ENCODE peak calls at places on chromosomes 13 and 19, in seven cellular contexts. Q is neural progenitor cell; K is endothelial cell of umbilical vein; J is BJ; G is choroid plexus epithelial cell; T is effector memory CD4-positive, alpha-beta T cell; Z is cardiac fibroblast. L is an unnamed sample.

GRCh38 chr13:78382481-78382880 is 220.9 kb downstream of the POU4F1 start:
- DNase-seq in Q (no peak), K (no peak), J (no peak), G (no peak), T (no peak), Z (no peak), L (no peak)

GRCh38 chr13:111654531-111654930 is 334.1 kb downstream of the TEX29 start:
- DNase-seq in Q (no peak), K (no peak), J (no peak), G (no peak), T (no peak), Z (no peak), L (no peak)

GRCh38 chr19:18865973-18866799 is 29.8 kb downstream of the CERS1 start:
- DNase-seq in Q (peak; percentile 85), K (peak; percentile 60), J (no peak), G (peak; percentile 55), T (peak; percentile 31), Z (peak; percentile 66), L (peak; percentile 57)

GRCh38 chr19:15296841-15297415 is 35.4 kb downstream of the BRD4 start:
- DNase-seq in Q (no peak), K (no peak), J (no peak), G (no peak), T (no peak), Z (no peak), L (no peak)

GRCh38 chr13:40031031-40031430 is 375.6 kb downstream of the COG6 start:
- DNase-seq in Q (no peak), K (peak; percentile 84), J (peak; percentile 47), G (peak; percentile 91), T (no peak), Z (peak; percentile 78), L (no peak)

GRCh38 chr13:95150555-95150954 is 150.7 kb downstream of the ABCC4 start:
- DNase-seq in Q (no peak), K (no peak), J (no peak), G (no peak), T (no peak), Z (no peak), L (no peak)

GRCh38 chr19:14116918-14117578 is 514 bp downstream of the PRKACA start:
- DNase-seq in Q (no peak), K (no peak), J (no peak), G (no peak), T (peak; percentile 8), Z (no peak), L (no peak)

GRCh38 chr19:12774588-12775555 is at the start of gene HOOK2:
- DNase-seq in Q (peak; percentile 37), K (no peak), J (no peak), G (no peak), T (peak; percentile 31), Z (no peak), L (peak; percentile 49)

GRCh38 chr13:60407095-60407494 is 10.1 kb downstream of the TDRD3 start:
- DNase-seq in Q (no peak), K (no peak), J (no peak), G (no peak), T (no peak), Z (no peak), L (no peak)

GRCh38 chr13:40316301-40316700 is 350.1 kb downstream of the FOXO1 start:
- DNase-seq in Q (no peak), K (no peak), J (no peak), G (no peak), T (no peak), Z (no peak), L (no peak)

GRCh38 chr19:16298334-16298733 is 26.3 kb upstream of the KLF2 start:
- DNase-seq in Q (no peak), K (no peak), J (no peak), G (no peak), T (no peak), Z (no peak), L (no peak)

GRCh38 chr19:13937479-13938360 is 497 bp downstream of the PODNL1 start:
- DNase-seq in Q (peak; percentile 48), K (no peak), J (no peak), G (no peak), T (no peak), Z (no peak), L (no peak)

GRCh38 chr13:28754698-28755545 is 36.2 kb upstream of the SLC46A3 start:
- DNase-seq in Q (no peak), K (peak; percentile 59), J (no peak), G (peak; percentile 84), T (no peak), Z (peak; percentile 67), L (no peak)

GRCh38 chr13:48626077-48626449 is 27.7 kb upstream of the CYSLTR2 start:
- DNase-seq in Q (no peak), K (peak; percentile 94), J (no peak), G (peak; percentile 91), T (no peak), Z (peak; percentile 90), L (no peak)

GRCh38 chr13:50400930-50401553 is 385.8 kb downstream of the KCNRG start:
- DNase-seq in Q (no peak), K (peak; percentile 48), J (peak; percentile 57), G (peak; percentile 83), T (no peak), Z (peak; percentile 89), L (no peak)
- H3K4me3 ChIP-seq in Q (no peak overlapping the region), K (no peak overlapping the region), J (no peak overlapping the region), G (no peak overlapping the region), T (no peak overlapping the region), Z (no peak overlapping the region), L (no peak overlapping the region)

GRCh38 chr19:3028305-3029069 is 593 bp downstream of the TLE2 start:
- DNase-seq in Q (peak; percentile 24), K (no peak), J (no peak), G (no peak), T (no peak), Z (no peak), L (no peak)
- H3K4me3 ChIP-seq in Q (peak overlapping the region; percentile 43), K (peak overlapping the region; percentile 81), J (peak overlapping the region; percentile 39), G (peak overlapping the region; percentile 50), T (peak overlapping the region; percentile 83), Z (peak overlapping the region; percentile 73), L (no peak overlapping the region)

DNA sequence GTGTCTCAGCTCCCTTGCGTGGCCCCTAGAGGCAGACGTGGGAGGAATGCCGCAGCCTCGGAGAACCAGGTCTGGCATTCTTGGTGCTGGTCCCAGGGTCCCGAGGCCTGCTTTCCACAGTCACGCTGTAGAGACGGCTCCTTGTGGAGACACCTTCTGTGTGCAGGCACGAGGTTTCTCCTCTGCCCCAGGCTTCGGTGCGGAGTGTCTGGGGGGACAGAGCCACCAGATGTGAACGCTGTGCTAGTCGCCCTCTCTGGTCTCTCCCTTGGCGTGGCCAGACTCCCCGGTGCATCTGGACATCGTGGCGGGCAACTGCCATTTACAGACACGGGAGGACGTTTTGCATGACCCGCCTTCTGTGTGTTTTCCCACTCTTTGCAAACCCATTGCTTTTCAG is 7.5 kb upstream of the TMEM255B start:
- DNase-seq in Q (no peak), K (no peak), J (no peak), G (no peak), T (no peak), Z (no peak), L (no peak)
- H3K4me3 ChIP-seq in Q (no peak overlapping the region), K (no peak overlapping the region), J (no peak overlapping the region), G (no peak overlapping the region), T (no peak overlapping the region), Z (no peak overlapping the region), L (no peak overlapping the region)

DNA sequence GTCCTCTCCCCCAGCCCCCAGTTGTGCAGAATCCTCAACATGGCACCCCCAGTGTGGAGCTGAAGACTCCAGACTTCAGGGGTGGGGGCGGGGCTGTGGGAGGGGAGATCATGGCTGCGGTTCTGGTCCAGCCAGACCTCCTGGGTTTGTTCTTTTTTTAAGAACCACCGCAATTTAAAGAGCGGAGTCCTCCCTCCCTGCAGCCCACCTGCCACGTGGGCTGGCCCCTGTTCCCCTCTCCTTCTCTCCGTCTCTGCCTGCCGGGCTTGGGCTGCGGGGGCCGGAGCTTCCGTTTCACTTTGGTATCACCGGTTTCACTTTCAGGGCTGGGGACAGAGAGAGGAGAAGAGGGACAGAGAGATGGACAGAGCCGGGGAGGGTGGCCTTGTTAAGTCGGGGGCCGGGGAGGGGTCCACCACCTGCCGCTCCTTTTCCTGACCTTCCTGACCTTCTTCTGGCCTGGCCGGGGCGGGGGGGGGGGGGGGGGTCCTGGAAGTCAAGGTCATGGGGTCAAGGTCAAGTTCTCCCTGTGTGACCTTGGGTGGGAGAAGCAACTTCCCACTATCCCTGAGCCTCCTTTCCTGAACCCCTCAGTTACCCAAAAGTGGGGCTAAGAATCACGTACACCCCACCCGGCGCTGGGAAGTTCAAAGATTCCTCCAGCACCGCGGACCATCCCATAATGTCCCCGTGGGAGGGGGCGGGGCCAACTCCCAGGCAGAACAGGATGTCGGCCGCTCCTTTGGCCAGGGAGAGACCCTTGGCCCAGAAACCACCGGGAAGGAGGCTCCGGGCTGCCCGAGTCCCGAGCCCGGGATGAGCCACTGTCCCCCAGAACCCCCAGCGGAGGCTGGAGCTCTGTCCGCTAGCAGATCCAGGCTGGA is 11.3 kb upstream of the ZBTB7A start:
- DNase-seq in Q (no peak), K (peak; percentile 25), J (no peak), G (no peak), T (no peak), Z (peak; percentile 54), L (no peak)
- H3K4me3 ChIP-seq in Q (no peak overlapping the region), K (peak overlapping the region; percentile 43), J (peak overlapping the region; percentile 43), G (peak overlapping the region; percentile 66), T (peak overlapping the region; percentile 77), Z (peak overlapping the region; percentile 49), L (peak overlapping the region; percentile 62)

GRCh38 chr19:1511989-1512338 is 855 bp downstream of the ADAMTSL5 start:
- DNase-seq in Q (no peak), K (no peak), J (no peak), G (no peak), T (no peak), Z (no peak), L (no peak)

GRCh38 chr19:1514295-1514661 is 1.5 kb upstream of the ADAMTSL5 start:
- DNase-seq in Q (no peak), K (no peak), J (no peak), G (no peak), T (no peak), Z (no peak), L (no peak)

GRCh38 chr19:1511318-1511988 is 1.4 kb downstream of the ADAMTSL5 start:
- DNase-seq in Q (no peak), K (no peak), J (no peak), G (no peak), T (no peak), Z (no peak), L (no peak)

GRCh38 chr19:1513492-1514294 is 874 bp upstream of the ADAMTSL5 start:
- DNase-seq in Q (peak; percentile 57), K (no peak), J (no peak), G (peak; percentile 47), T (peak; percentile 36), Z (peak; percentile 64), L (peak; percentile 51)

GRCh38 chr19:1512671-1513491 is at the start of gene ADAMTSL5:
- DNase-seq in Q (peak; percentile 45), K (no peak), J (no peak), G (peak; percentile 19), T (peak; percentile 28), Z (peak; percentile 70), L (peak; percentile 57)
- H3K4me3 ChIP-seq in Q (peak within 1 kb of the TSS; percentile 37), K (peak within 1 kb of the TSS; percentile 4), J (peak within 1 kb of the TSS; percentile 71), G (peak within 1 kb of the TSS; percentile 43), T (peak within 1 kb of the TSS; percentile 54), Z (peak within 1 kb of the TSS; percentile 55), L (no peak within 1 kb of the TSS)

L was measured in CD4-positive, CD25-positive, alpha-beta regulatory T cell.